ENCODE peak calls at places on chromosomes 3 and 15, in four cellular contexts. U, P, O and X are unnamed samples.

GRCh38 chr3:182182531-182182968 is 470.8 kb downstream of the SOX2 start:
- DNase-seq in U (no peak), P (no peak), O (no peak), X (peak)

GRCh38 chr3:132867956-132868355 is 145.7 kb upstream of the NPHP3 start:
- DNase-seq in U (peak), P (no peak), O (no peak), X (no peak)

GRCh38 chr15:29289179-29289578 is 19.6 kb upstream of the NSMCE3 start:
- DNase-seq in U (no peak), P (no peak), O (no peak), X (no peak)

GRCh38 chr3:182052360-182052759 is 340.6 kb downstream of the SOX2 start:
- DNase-seq in U (no peak), P (no peak), O (no peak), X (no peak)

GRCh38 chr3:131421957-131422498 is 40.5 kb downstream of the NUDT16 start:
- DNase-seq in U (no peak), P (no peak), O (no peak), X (no peak)

GRCh38 chr3:78101363-78101762 is 1061.5 kb downstream of the ROBO2 start:
- DNase-seq in U (peak), P (no peak), O (no peak), X (no peak)

GRCh38 chr3:43223670-43224364 is 62.5 kb upstream of the SNRK start:
- DNase-seq in U (peak), P (no peak), O (no peak), X (no peak)

GRCh38 chr15:99000001-99000590 is 7.5 kb downstream of the PGPEP1L start:
- DNase-seq in U (no peak), P (no peak), O (no peak), X (no peak)

GRCh38 chr3:73451276-73451973 is 173.3 kb downstream of the PDZRN3 start:
- DNase-seq in U (peak), P (no peak), O (no peak), X (no peak)

GRCh38 chr3:78497025-78497424 is 1270.8 kb downstream of the ROBO1 start:
- DNase-seq in U (no peak), P (no peak), O (no peak), X (no peak)

GRCh38 chr3:18207232-18207631 is 217.9 kb downstream of the SATB1 start:
- DNase-seq in U (no peak), P (no peak), O (no peak), X (no peak)

GRCh38 chr15:63736287-63736686 is 97.5 kb downstream of the HERC1 start:
- DNase-seq in U (no peak), P (no peak), O (no peak), X (no peak)

GRCh38 chr3:148839805-148840204 is 12.2 kb downstream of the CPB1 start:
- DNase-seq in U (no peak), P (no peak), O (no peak), X (no peak)

GRCh38 chr15:80066912-80067311 is 7.4 kb downstream of the ZFAND6 start:
- DNase-seq in U (no peak), P (no peak), O (no peak), X (no peak)

GRCh38 chr3:178618197-178618596 is 82.0 kb downstream of the KCNMB2 start:
- DNase-seq in U (peak), P (no peak), O (peak), X (no peak)

GRCh38 chr3:11808231-11808630 is 38.5 kb downstream of the TAMM41 start:
- DNase-seq in U (peak), P (no peak), O (peak), X (no peak)

GRCh38 chr3:62467936-62468722 is 94.8 kb upstream of the FEZF2 start:
- DNase-seq in U (no peak), P (no peak), O (no peak), X (no peak)

GRCh38 chr15:99324082-99324620 is 72.9 kb downstream of the LRRC28 start:
- DNase-seq in U (peak), P (no peak), O (no peak), X (no peak)

GRCh38 chr3:197168606-197169005 is 129.8 kb downstream of the DLG1 start:
- DNase-seq in U (peak), P (peak), O (peak), X (no peak)

GRCh38 chr15:90413411-90414379 is 25.7 kb downstream of the IQGAP1 start:
- DNase-seq in U (peak), P (no peak), O (peak), X (peak)

GRCh38 chr3:194936659-194937058 is 251.0 kb downstream of the FAM43A start:
- DNase-seq in U (no peak), P (no peak), O (no peak), X (no peak)

GRCh38 chr3:110106805-110107204 is 769.5 kb upstream of the DPPA4 start:
- DNase-seq in U (peak), P (no peak), O (no peak), X (no peak)

GRCh38 chr3:159806412-159806811 is 182.2 kb upstream of the IL12A start:
- DNase-seq in U (peak), P (no peak), O (no peak), X (no peak)

GRCh38 chr3:4670352-4670751 is 177.2 kb downstream of the ITPR1 start:
- DNase-seq in U (no peak), P (peak), O (no peak), X (no peak)

GRCh38 chr3:9649791-9650521 is 651 bp downstream of the MTMR14 start:
- DNase-seq in U (no peak), P (peak), O (no peak), X (no peak)

GRCh38 chr3:188316021-188316722 is 162.2 kb downstream of the LPP start:
- DNase-seq in U (peak), P (no peak), O (no peak), X (no peak)

GRCh38 chr3:132228923-132229322 is 88.3 kb upstream of the ACP3 start:
- DNase-seq in U (peak), P (no peak), O (no peak), X (no peak)

GRCh38 chr3:150319900-150320299 is 88.2 kb upstream of the TSC22D2 start:
- DNase-seq in U (peak), P (no peak), O (peak), X (peak)

GRCh38 chr3:191414286-191414685 is 46.7 kb upstream of the PYDC2 start:
- DNase-seq in U (no peak), P (no peak), O (no peak), X (no peak)

GRCh38 chr3:60636846-60637245 is 614.4 kb downstream of the FHIT start:
- DNase-seq in U (peak), P (peak), O (peak), X (peak)

GRCh38 chr3:179263134-179263533 is 12.2 kb upstream of the KCNMB3 start:
- DNase-seq in U (no peak), P (no peak), O (no peak), X (no peak)

GRCh38 chr15:90419738-90420487 is 31.9 kb downstream of the IQGAP1 start:
- DNase-seq in U (peak), P (no peak), O (peak), X (peak)

GRCh38 chr15:74458473-74458872 is 2.5 kb downstream of the UBL7 start:
- DNase-seq in U (no peak), P (no peak), O (no peak), X (no peak)

GRCh38 chr3:55564709-55565108 is 77.6 kb upstream of the WNT5A start:
- DNase-seq in U (peak), P (no peak), O (no peak), X (no peak)

GRCh38 chr3:64518950-64519349 is 168.8 kb downstream of the ADAMTS9 start:
- DNase-seq in U (no peak), P (no peak), O (no peak), X (no peak)

GRCh38 chr3:42708611-42709151 is 6.1 kb upstream of the HHATL start:
- DNase-seq in U (no peak), P (no peak), O (no peak), X (no peak)

GRCh38 chr3:103295974-103296570 is 861.3 kb downstream of the ZPLD1 start:
- DNase-seq in U (peak), P (peak), O (peak), X (no peak)

GRCh38 chr3:195001961-195002861 is 268.7 kb downstream of the XXYLT1 start:
- DNase-seq in U (peak), P (peak), O (peak), X (peak)

GRCh38 chr3:185658504-185658912 is 72.4 kb downstream of the SENP2 start:
- DNase-seq in U (peak), P (no peak), O (peak), X (peak)

GRCh38 chr3:11010406-11011165 is 18.0 kb downstream of the SLC6A1 start:
- DNase-seq in U (no peak), P (no peak), O (no peak), X (no peak)

GRCh38 chr15:92525758-92526245 is 129.8 kb downstream of the FAM174B start:
- DNase-seq in U (no peak), P (no peak), O (no peak), X (no peak)
- H2AFZ ChIP-seq in U (no peak), P (no peak), O (no peak), X (no peak)

GRCh38 chr3:139716908-139717485 is 39.2 kb upstream of the NMNAT3 start:
- DNase-seq in U (no peak), P (no peak), O (no peak), X (no peak)

GRCh38 chr3:139721370-139721769 is 43.6 kb upstream of the NMNAT3 start:
- DNase-seq in U (no peak), P (no peak), O (no peak), X (no peak)

GRCh38 chr3:139715736-139716135 is 38.0 kb upstream of the NMNAT3 start:
- DNase-seq in U (no peak), P (no peak), O (no peak), X (no peak)

DNA sequence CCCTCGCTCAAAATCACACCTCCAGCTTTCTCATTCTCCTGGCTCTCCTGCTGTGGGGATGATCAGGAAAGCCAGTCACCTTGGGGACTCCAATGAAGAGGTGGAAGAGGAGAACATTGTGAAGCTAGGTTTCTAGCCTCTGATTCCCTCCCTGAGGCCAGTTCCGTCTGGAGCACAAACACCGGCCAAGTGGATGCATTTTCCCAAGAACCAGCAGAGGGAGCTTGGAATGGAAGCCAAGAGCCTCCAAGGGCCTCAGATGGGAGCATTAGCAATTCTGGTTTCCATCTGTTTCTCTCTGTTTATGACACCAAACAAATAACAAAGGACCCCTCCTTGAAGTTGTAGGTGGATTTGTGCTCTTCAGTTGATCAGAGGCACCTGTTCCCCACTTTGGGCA is 40.6 kb upstream of the NMNAT3 start:
- DNase-seq in U (peak), P (peak), O (peak), X (peak)
- TF ChIP-seq CTCF in U (peak), P (peak), O (peak), X (peak)

GRCh38 chr3:151879684-151880282 is 6.3 kb downstream of the SUCNR1 start:
- DNase-seq in U (no peak), P (no peak), O (no peak), X (no peak)
- H2AFZ ChIP-seq in U (peak), P (no peak), O (no peak), X (no peak)

GRCh38 chr15:23857028-23857641 is 170.0 kb upstream of the NDN start:
- DNase-seq in U (peak), P (peak), O (peak), X (no peak)
- TF ChIP-seq CTCF in U (peak), P (peak), O (peak), X (peak)

DNA sequence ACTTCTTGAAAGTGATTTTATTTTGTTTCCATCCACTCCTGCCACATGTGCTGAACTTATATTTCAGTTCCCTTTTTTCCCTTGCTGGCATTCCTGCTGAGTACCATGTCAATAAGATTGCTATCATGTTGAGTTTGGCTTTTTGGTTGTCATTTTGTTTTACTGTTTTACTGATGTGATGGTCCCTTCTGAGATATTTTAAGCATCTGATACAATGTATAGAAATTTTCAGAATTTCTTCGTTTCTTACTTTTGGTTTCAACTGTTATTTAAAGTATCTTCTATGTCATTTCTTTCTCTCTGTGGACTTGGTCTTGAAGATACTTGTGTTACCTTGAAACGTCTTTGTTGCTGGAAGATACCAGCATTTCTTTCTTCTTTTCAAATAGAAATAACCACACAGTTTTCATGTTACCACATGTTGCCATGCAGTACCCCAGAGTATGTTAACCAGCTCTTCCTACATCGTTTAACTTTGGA is 14.1 kb downstream of the SIDT1 start:
- DNase-seq in U (no peak), P (no peak), O (no peak), X (no peak)
- H2AFZ ChIP-seq in U (no peak), P (no peak), O (no peak), X (no peak)

GRCh38 chr3:22923686-22924085 is 279.4 kb upstream of the UBE2E2 start:
- DNase-seq in U (no peak), P (no peak), O (no peak), X (no peak)

GRCh38 chr3:22916933-22917332 is 286.2 kb upstream of the UBE2E2 start:
- DNase-seq in U (no peak), P (no peak), O (no peak), X (no peak)

GRCh38 chr3:22922317-22922716 is 280.8 kb upstream of the UBE2E2 start:
- DNase-seq in U (peak), P (peak), O (no peak), X (no peak)
- TF ChIP-seq CTCF in U (peak), P (peak), O (peak), X (peak)

DNA sequence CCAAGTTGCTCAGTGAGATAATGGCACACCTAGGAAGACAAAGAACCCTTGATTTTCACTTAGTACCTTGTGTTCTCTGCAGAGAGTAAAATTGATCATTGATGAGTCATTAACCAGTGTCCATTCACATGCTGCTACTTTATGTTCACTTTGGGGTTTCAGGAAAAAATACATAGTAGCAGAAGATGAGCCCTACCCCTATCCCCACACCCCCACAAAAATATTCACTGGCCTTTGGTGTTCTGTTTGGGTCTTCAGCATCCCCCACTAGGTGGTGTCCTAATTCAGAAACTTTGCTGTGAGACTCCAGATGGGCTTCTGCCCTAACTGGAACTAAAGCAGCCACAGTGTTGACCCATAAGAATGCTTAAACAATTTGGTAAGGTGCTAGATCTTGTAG is 178.8 kb downstream of the KLHL25 start:
- DNase-seq in U (peak), P (peak), O (peak), X (no peak)
- H2AFZ ChIP-seq in U (no peak), P (no peak), O (no peak), X (no peak)

DNA sequence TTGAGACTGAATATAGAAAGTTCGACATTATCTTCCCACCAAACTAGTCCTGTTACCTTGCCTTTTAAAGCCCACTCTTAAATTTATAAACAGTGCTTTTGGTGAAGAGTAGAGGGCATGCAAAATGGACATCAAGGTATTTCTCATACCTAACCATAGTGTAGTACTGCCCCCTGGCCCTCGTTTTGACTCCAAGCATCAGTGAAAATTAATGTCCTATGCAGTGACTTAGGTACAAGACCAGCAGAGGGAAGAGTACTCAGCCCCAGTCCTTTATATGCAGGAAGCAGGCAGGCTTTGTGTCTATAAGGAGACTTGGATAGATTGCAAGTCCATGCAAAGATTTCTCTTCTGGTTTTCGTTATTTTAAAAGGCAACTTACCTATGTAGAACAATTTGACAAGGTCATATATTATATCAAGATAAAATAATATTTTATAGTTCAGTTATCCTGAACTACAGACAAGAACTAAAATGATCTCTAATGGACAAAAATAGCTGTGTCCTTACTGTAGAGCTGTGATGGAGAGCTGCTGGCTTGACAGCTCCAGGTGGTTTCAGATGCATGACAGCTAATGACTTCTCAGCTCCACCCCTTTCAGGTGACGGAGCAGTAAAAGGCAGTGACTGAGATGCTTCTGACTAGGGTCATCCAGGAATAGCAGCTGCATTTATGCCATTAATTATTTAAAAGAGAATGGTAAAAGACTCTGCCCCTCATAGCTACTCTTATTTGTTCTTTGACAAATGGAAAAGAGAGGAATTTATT is 646.1 kb downstream of the SQOR start:
- DNase-seq in U (no peak), P (peak), O (peak), X (no peak)
- TF ChIP-seq CTCF in U (no peak), P (peak), O (peak), X (peak)